ENCODE peak calls at places on chromosome X, in six cellular contexts. J is psoas muscle, S is tibial artery, X is A673, F is breast epithelium, C is HCT116. V is an unnamed sample.

GRCh38 chrX:37918168-37918567 is 70.8 kb upstream of the DYNLT3 start:
- DNase-seq in J (no peak), S (no peak), X (no peak), F (no peak), C (no peak), V (no peak)

GRCh38 chrX:129577877-129578276 is 37.8 kb downstream of the OCRL start:
- DNase-seq in J (no peak), S (no peak), X (no peak), F (no peak), C (no peak), V (no peak)

GRCh38 chrX:68989456-68989855 is 160.6 kb downstream of the EFNB1 start:
- DNase-seq in J (no peak), S (no peak), X (no peak), F (no peak), C (no peak), V (no peak)

GRCh38 chrX:36963069-36963808 is 44.9 kb upstream of the FAM47C start:
- DNase-seq in J (no peak), S (no peak), X (no peak), F (no peak), C (no peak), V (no peak)

GRCh38 chrX:36534900-36535299 is 473.3 kb upstream of the FAM47C start:
- DNase-seq in J (no peak), S (no peak), X (no peak), F (no peak), C (no peak), V (no peak)

GRCh38 chrX:148380614-148381561 is 119.5 kb upstream of the AFF2 start:
- DNase-seq in J (no peak), S (no peak), X (no peak), F (no peak), C (no peak), V (peak; percentile 32)

GRCh38 chrX:82125103-82125502 is 923.2 kb downstream of the SH3BGRL start:
- DNase-seq in J (no peak), S (no peak), X (no peak), F (no peak), C (no peak), V (no peak)

GRCh38 chrX:140766024-140766611 is 56.6 kb downstream of the LINC00632 start:
- DNase-seq in J (peak; percentile 51), S (peak; percentile 33), X (peak; percentile 65), F (no peak), C (no peak), V (peak; percentile 49)

GRCh38 chrX:7828594-7828993 is 14.4 kb upstream of the VCX start:
- DNase-seq in J (no peak), S (no peak), X (peak; percentile 28), F (no peak), C (no peak), V (no peak)

GRCh38 chrX:153688071-153688470 is 345 bp downstream of the SLC6A8 start:
- DNase-seq in J (no peak), S (no peak), X (no peak), F (no peak), C (no peak), V (no peak)

GRCh38 chrX:85111347-85111746 is 107.7 kb downstream of the APOOL start:
- DNase-seq in J (no peak), S (no peak), X (peak; percentile 19), F (no peak), C (no peak), V (peak; percentile 15)

GRCh38 chrX:2679534-2680485 is 11.3 kb upstream of the CD99 start:
- DNase-seq in J (no peak), S (no peak), X (no peak), F (peak; percentile 60), C (no peak), V (peak; percentile 54)

GRCh38 chrX:103170216-103170615 is 44.7 kb upstream of the BEX4 start:
- DNase-seq in J (no peak), S (no peak), X (no peak), F (no peak), C (no peak), V (peak; percentile 21)

GRCh38 chrX:148601034-148601433 is 100.6 kb downstream of the AFF2 start:
- DNase-seq in J (no peak), S (no peak), X (no peak), F (no peak), C (no peak), V (peak; percentile 69)

GRCh38 chrX:11470231-11470630 is 177.0 kb downstream of the AMELX start:
- DNase-seq in J (no peak), S (no peak), X (no peak), F (no peak), C (no peak), V (peak; percentile 84)

GRCh38 chrX:53318766-53319353 is 37.5 kb upstream of the IQSEC2 start:
- DNase-seq in J (no peak), S (no peak), X (no peak), F (no peak), C (no peak), V (no peak)

GRCh38 chrX:120672389-120672788 is 42.5 kb upstream of the C1GALT1C1 start:
- DNase-seq in J (peak; percentile 69), S (peak; percentile 70), X (no peak), F (no peak), C (peak; percentile 1), V (peak; percentile 91)

GRCh38 chrX:53718073-53718472 is 31.6 kb upstream of the HUWE1 start:
- DNase-seq in J (no peak), S (no peak), X (no peak), F (no peak), C (no peak), V (no peak)

GRCh38 chrX:66915893-66916292 is 277.0 kb upstream of the EDA2R start:
- DNase-seq in J (no peak), S (no peak), X (no peak), F (no peak), C (no peak), V (no peak)

GRCh38 chrX:154409222-154409871 is at the start of gene DNASE1L1:
- DNase-seq in J (peak; percentile 94), S (peak; percentile 87), X (no peak), F (no peak), C (no peak), V (peak; percentile 90)

GRCh38 chrX:12319955-12320354 is 181.7 kb downstream of the FRMPD4 start:
- DNase-seq in J (no peak), S (no peak), X (no peak), F (no peak), C (no peak), V (no peak)

GRCh38 chrX:134717698-134718328 is 59.5 kb upstream of the PLAC1 start:
- DNase-seq in J (no peak), S (no peak), X (no peak), F (no peak), C (no peak), V (peak; percentile 56)

GRCh38 chrX:52574416-52575275 is 57.8 kb upstream of the XAGE1B start:
- DNase-seq in J (no peak), S (no peak), X (peak; percentile 90), F (no peak), C (peak; percentile 22), V (peak; percentile 61)

GRCh38 chrX:153763989-153764755 is at the start of gene PLXNB3:
- DNase-seq in J (peak; percentile 88), S (peak; percentile 74), X (peak; percentile 71), F (peak; percentile 78), C (peak; percentile 50), V (peak; percentile 59)

GRCh38 chrX:55026143-55026542 is 4.6 kb downstream of the ALAS2 start:
- DNase-seq in J (no peak), S (no peak), X (no peak), F (no peak), C (no peak), V (peak; percentile 15)

GRCh38 chrX:115966920-115967319 is 203.6 kb upstream of the AGTR2 start:
- DNase-seq in J (no peak), S (no peak), X (no peak), F (no peak), C (no peak), V (peak; percentile 2)

GRCh38 chrX:38279188-38279587 is 48.1 kb downstream of the RPGR start:
- DNase-seq in J (no peak), S (no peak), X (no peak), F (no peak), C (no peak), V (peak; percentile 9)

GRCh38 chrX:46576458-46576857 is 2.9 kb downstream of the CHST7 start:
- DNase-seq in J (no peak), S (peak; percentile 37), X (peak; percentile 61), F (no peak), C (no peak), V (peak; percentile 39)

GRCh38 chrX:38438321-38438720 is 85.9 kb downstream of the OTC start:
- DNase-seq in J (no peak), S (no peak), X (no peak), F (no peak), C (no peak), V (no peak)

GRCh38 chrX:49186125-49187027 is at the start of gene PRICKLE3:
- DNase-seq in J (peak; percentile 91), S (peak; percentile 82), X (peak; percentile 49), F (peak; percentile 75), C (no peak), V (peak; percentile 38)
- TF ChIP-seq CTCF in J (peak; percentile 33), S (no peak), X (peak; percentile 47), F (no peak), C (peak; percentile 30), V (peak; percentile 26)

GRCh38 chrX:41407816-41408215 is 39.3 kb upstream of the NYX start:
- DNase-seq in J (no peak), S (no peak), X (no peak), F (no peak), C (no peak), V (no peak)
- H3K4me3 ChIP-seq in J (no peak overlapping the region), S (no peak overlapping the region), X (no peak overlapping the region), F (no peak overlapping the region), C (no peak overlapping the region), V (no peak overlapping the region)

GRCh38 chrX:136195247-136195646 is 47.9 kb downstream of the FHL1 start:
- DNase-seq in J (no peak), S (no peak), X (no peak), F (no peak), C (no peak), V (no peak)
- H3K4me1 ChIP-seq in J (peaks cover 25% of the 10 kb centered on the region), S (no peaks in the 10 kb centered on the region), X (no peaks in the 10 kb centered on the region), F (no peaks in the 10 kb centered on the region), C (no peaks in the 10 kb centered on the region), V (peaks cover 9% of the 10 kb centered on the region)

DNA sequence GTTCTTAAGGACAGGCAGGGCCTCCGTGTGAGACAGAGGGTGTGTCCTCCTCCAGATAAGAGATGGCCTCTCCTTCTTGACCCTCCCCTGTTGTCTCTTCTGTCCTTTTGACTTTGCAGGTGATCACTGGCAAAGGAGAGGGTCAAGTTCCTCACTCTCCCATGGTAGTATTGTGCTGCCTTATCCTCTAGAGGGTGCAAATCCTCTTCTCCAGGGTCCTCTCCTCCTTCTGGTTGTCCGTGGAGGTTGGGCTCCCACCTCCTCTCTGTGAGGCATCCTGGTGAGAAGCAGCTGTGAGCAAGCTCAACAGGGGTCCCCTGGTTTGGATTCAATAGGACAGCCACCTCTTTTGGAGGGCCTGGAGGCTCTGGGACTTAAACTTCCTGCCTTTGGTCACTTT is 44.8 kb downstream of the ZNF182 start:
- DNase-seq in J (no peak), S (no peak), X (peak; percentile 24), F (no peak), C (no peak), V (no peak)
- TF ChIP-seq CTCF in J (no peak), S (no peak), X (peak; percentile 42), F (no peak), C (peak; percentile 33), V (peak; percentile 2)

GRCh38 chrX:19799319-19800182 is 87.8 kb downstream of the SH3KBP1 start:
- DNase-seq in J (no peak), S (peak; percentile 22), X (no peak), F (no peak), C (no peak), V (peak; percentile 43)
- H3K4me3 ChIP-seq in J (no peak overlapping the region), S (no peak overlapping the region), X (no peak overlapping the region), F (no peak overlapping the region), C (no peak overlapping the region), V (no peak overlapping the region)

V was measured in fibroblast of lung.